ENCODE peak calls at places on chromosome 19, in eight cellular contexts. One of them, this sample, is unnamed.

GRCh38 chr19:50798943-50799851 is 9.0 kb downstream of the ACP4 start:
- DNase-seq in GM23248: no peak
- DNase-seq in PC-3: no peak
- DNase-seq in SK-N-SH: peak; percentile 26
- DNase-seq in PC-9: no peak
- DNase-seq in OCI-LY7: no peak
- DNase-seq in GM23338: no peak
- DNase-seq in hepatocyte: no peak
- DNase-seq in this sample: no peak

GRCh38 chr19:40799558-40800338 is 757 bp downstream of the EGLN2 start:
- DNase-seq in GM23338: peak; percentile 69
- DNase-seq in GM23248: peak; percentile 62
- DNase-seq in OCI-LY7: peak; percentile 64
- DNase-seq in hepatocyte: peak; percentile 66
- DNase-seq in SK-N-SH: peak; percentile 69
- DNase-seq in PC-3: no peak
- DNase-seq in PC-9: peak; percentile 28
- DNase-seq in this sample: no peak

GRCh38 chr19:41320568-41320967 is 10.6 kb downstream of the CCDC97 start:
- DNase-seq in hepatocyte: no peak
- DNase-seq in OCI-LY7: no peak
- DNase-seq in PC-9: no peak
- DNase-seq in SK-N-SH: no peak
- DNase-seq in PC-3: no peak
- DNase-seq in GM23338: no peak
- DNase-seq in GM23248: no peak
- DNase-seq in this sample: no peak

GRCh38 chr19:15452111-15453047 is 2.6 kb upstream of the WIZ start:
- DNase-seq in GM23248: peak; percentile 88
- DNase-seq in hepatocyte: peak; percentile 86
- DNase-seq in SK-N-SH: peak; percentile 98
- DNase-seq in GM23338: peak; percentile 99
- DNase-seq in PC-3: peak; percentile 82
- DNase-seq in PC-9: peak; percentile 87
- DNase-seq in OCI-LY7: peak; percentile 74
- DNase-seq in this sample: no peak

GRCh38 chr19:16394681-16395375 is 70.2 kb downstream of the KLF2 start:
- DNase-seq in OCI-LY7: no peak
- DNase-seq in GM23248: no peak
- DNase-seq in PC-3: no peak
- DNase-seq in PC-9: no peak
- DNase-seq in GM23338: no peak
- DNase-seq in hepatocyte: no peak
- DNase-seq in SK-N-SH: no peak
- DNase-seq in this sample: no peak

GRCh38 chr19:11204943-11205349 is 7.6 kb upstream of the KANK2 start:
- DNase-seq in hepatocyte: no peak
- DNase-seq in OCI-LY7: no peak
- DNase-seq in PC-3: peak; percentile 20
- DNase-seq in PC-9: peak; percentile 29
- DNase-seq in GM23338: no peak
- DNase-seq in SK-N-SH: peak; percentile 60
- DNase-seq in GM23248: no peak
- DNase-seq in this sample: no peak

GRCh38 chr19:37362733-37363132 is 8.2 kb upstream of the ZNF527 start:
- DNase-seq in GM23248: peak; percentile 11
- DNase-seq in hepatocyte: no peak
- DNase-seq in OCI-LY7: peak; percentile 37
- DNase-seq in SK-N-SH: peak; percentile 14
- DNase-seq in PC-3: no peak
- DNase-seq in PC-9: no peak
- DNase-seq in GM23338: peak; percentile 89
- DNase-seq in this sample: peak; percentile 10

GRCh38 chr19:43667524-43668405 is 2.2 kb downstream of the PLAUR start:
- DNase-seq in SK-N-SH: no peak
- DNase-seq in GM23338: peak; percentile 23
- DNase-seq in PC-3: no peak
- DNase-seq in OCI-LY7: no peak
- DNase-seq in GM23248: no peak
- DNase-seq in hepatocyte: no peak
- DNase-seq in PC-9: no peak
- DNase-seq in this sample: no peak

GRCh38 chr19:6402834-6403608 is 10.1 kb upstream of the GTF2F1 start:
- DNase-seq in PC-3: no peak
- DNase-seq in OCI-LY7: no peak
- DNase-seq in PC-9: no peak
- DNase-seq in hepatocyte: peak; percentile 68
- DNase-seq in GM23338: peak; percentile 25
- DNase-seq in GM23248: peak; percentile 69
- DNase-seq in SK-N-SH: no peak
- DNase-seq in this sample: no peak

GRCh38 chr19:18775586-18776287 is 15.4 kb downstream of the COMP start:
- DNase-seq in PC-3: peak; percentile 58
- DNase-seq in GM23248: peak; percentile 81
- DNase-seq in SK-N-SH: no peak
- DNase-seq in hepatocyte: no peak
- DNase-seq in PC-9: no peak
- DNase-seq in GM23338: no peak
- DNase-seq in OCI-LY7: no peak
- DNase-seq in this sample: no peak

GRCh38 chr19:1265611-1266115 is 3.5 kb upstream of the CIRBP start:
- DNase-seq in PC-9: no peak
- DNase-seq in SK-N-SH: no peak
- DNase-seq in GM23338: no peak
- DNase-seq in GM23248: peak; percentile 97
- DNase-seq in hepatocyte: peak; percentile 82
- DNase-seq in PC-3: peak; percentile 52
- DNase-seq in OCI-LY7: no peak
- DNase-seq in this sample: no peak

GRCh38 chr19:55373993-55374757 is 2.5 kb upstream of the TMEM190 start:
- DNase-seq in GM23338: no peak
- DNase-seq in PC-3: no peak
- DNase-seq in OCI-LY7: no peak
- DNase-seq in PC-9: peak; percentile 39
- DNase-seq in hepatocyte: no peak
- DNase-seq in GM23248: peak; percentile 37
- DNase-seq in SK-N-SH: peak; percentile 62
- DNase-seq in this sample: no peak

GRCh38 chr19:1063909-1064660 is 2.9 kb upstream of the ARHGAP45 start:
- DNase-seq in PC-3: peak; percentile 6
- DNase-seq in hepatocyte: no peak
- DNase-seq in SK-N-SH: no peak
- DNase-seq in OCI-LY7: peak; percentile 57
- DNase-seq in GM23248: no peak
- DNase-seq in PC-9: no peak
- DNase-seq in GM23338: peak; percentile 82
- DNase-seq in this sample: no peak

GRCh38 chr19:43532962-43533545 is at the start of gene ZNF575:
- DNase-seq in OCI-LY7: peak; percentile 75
- DNase-seq in PC-9: peak; percentile 95
- DNase-seq in PC-3: peak; percentile 88
- DNase-seq in SK-N-SH: peak; percentile 93
- DNase-seq in GM23248: peak; percentile 92
- DNase-seq in hepatocyte: peak; percentile 95
- DNase-seq in GM23338: peak; percentile 97
- DNase-seq in this sample: peak; percentile 92

GRCh38 chr19:41112728-41113290 is 1.4 kb upstream of the CYP2F1 start:
- DNase-seq in hepatocyte: no peak
- DNase-seq in PC-9: peak; percentile 60
- DNase-seq in OCI-LY7: no peak
- DNase-seq in GM23248: no peak
- DNase-seq in PC-3: no peak
- DNase-seq in SK-N-SH: no peak
- DNase-seq in GM23338: no peak
- DNase-seq in this sample: no peak

GRCh38 chr19:33212024-33212772 is 13.5 kb downstream of the SLC7A10 start:
- DNase-seq in hepatocyte: no peak
- DNase-seq in SK-N-SH: peak; percentile 29
- DNase-seq in GM23248: no peak
- DNase-seq in PC-3: no peak
- DNase-seq in OCI-LY7: no peak
- DNase-seq in PC-9: no peak
- DNase-seq in GM23338: no peak
- DNase-seq in this sample: no peak

GRCh38 chr19:2982556-2982955 is 5.2 kb downstream of the TLE6 start:
- DNase-seq in PC-3: no peak
- DNase-seq in SK-N-SH: no peak
- DNase-seq in PC-9: no peak
- DNase-seq in GM23248: no peak
- DNase-seq in OCI-LY7: no peak
- DNase-seq in GM23338: no peak
- DNase-seq in hepatocyte: no peak
- DNase-seq in this sample: no peak

GRCh38 chr19:40521276-40521675 is 54.5 kb downstream of the SPTBN4 start:
- DNase-seq in GM23248: peak; percentile 38
- DNase-seq in GM23338: no peak
- DNase-seq in PC-3: peak; percentile 23
- DNase-seq in SK-N-SH: no peak
- DNase-seq in PC-9: peak; percentile 42
- DNase-seq in OCI-LY7: peak; percentile 38
- DNase-seq in hepatocyte: no peak
- DNase-seq in this sample: peak; percentile 27

GRCh38 chr19:15869109-15869555 is 28.7 kb downstream of the CYP4F2 start:
- DNase-seq in PC-9: peak; percentile 58
- DNase-seq in GM23338: peak; percentile 46
- DNase-seq in PC-3: peak; percentile 69
- DNase-seq in OCI-LY7: peak; percentile 35
- DNase-seq in GM23248: peak; percentile 52
- DNase-seq in SK-N-SH: peak; percentile 66
- DNase-seq in hepatocyte: no peak
- DNase-seq in this sample: no peak

GRCh38 chr19:30722236-30722635 is 350.1 kb downstream of the ZNF536 start:
- DNase-seq in hepatocyte: no peak
- DNase-seq in GM23248: no peak
- DNase-seq in PC-3: no peak
- DNase-seq in OCI-LY7: no peak
- DNase-seq in GM23338: no peak
- DNase-seq in PC-9: no peak
- DNase-seq in SK-N-SH: peak; percentile 36
- DNase-seq in this sample: no peak
- H3K9me2 ChIP-seq in hepatocyte: no peaks in the 10 kb centered on the region
- H3K9me2 ChIP-seq in GM23248: no peaks in the 10 kb centered on the region
- H3K9me2 ChIP-seq in PC-3: no peaks in the 10 kb centered on the region
- H3K9me2 ChIP-seq in OCI-LY7: no peaks in the 10 kb centered on the region
- H3K9me2 ChIP-seq in GM23338: no peaks in the 10 kb centered on the region
- H3K9me2 ChIP-seq in PC-9: no peaks in the 10 kb centered on the region
- H3K9me2 ChIP-seq in SK-N-SH: no peaks in the 10 kb centered on the region
- H3K9me2 ChIP-seq in this sample: no peaks in the 10 kb centered on the region

GRCh38 chr19:48368942-48369341 is 4.8 kb downstream of the SYNGR4 start:
- DNase-seq in PC-9: no peak
- DNase-seq in PC-3: no peak
- DNase-seq in GM23248: no peak
- DNase-seq in OCI-LY7: no peak
- DNase-seq in hepatocyte: no peak
- DNase-seq in SK-N-SH: no peak
- DNase-seq in GM23338: no peak
- DNase-seq in this sample: no peak

GRCh38 chr19:48371367-48371766 is 7.2 kb downstream of the SYNGR4 start:
- DNase-seq in PC-3: no peak
- DNase-seq in SK-N-SH: no peak
- DNase-seq in GM23248: no peak
- DNase-seq in hepatocyte: no peak
- DNase-seq in GM23338: no peak
- DNase-seq in OCI-LY7: no peak
- DNase-seq in PC-9: no peak
- DNase-seq in this sample: no peak

GRCh38 chr19:48373567-48373966 is 9.4 kb downstream of the SYNGR4 start:
- DNase-seq in GM23248: no peak
- DNase-seq in OCI-LY7: no peak
- DNase-seq in GM23338: no peak
- DNase-seq in hepatocyte: no peak
- DNase-seq in SK-N-SH: no peak
- DNase-seq in PC-9: no peak
- DNase-seq in PC-3: no peak
- DNase-seq in this sample: no peak

GRCh38 chr19:48372904-48373303 is 8.7 kb downstream of the SYNGR4 start:
- DNase-seq in hepatocyte: no peak
- DNase-seq in SK-N-SH: peak; percentile 30
- DNase-seq in OCI-LY7: no peak
- DNase-seq in PC-9: no peak
- DNase-seq in GM23248: peak; percentile 31
- DNase-seq in PC-3: peak; percentile 88
- DNase-seq in GM23338: no peak
- DNase-seq in this sample: no peak

GRCh38 chr19:48370955-48371354 is 6.8 kb downstream of the SYNGR4 start:
- DNase-seq in PC-9: no peak
- DNase-seq in GM23248: no peak
- DNase-seq in GM23338: no peak
- DNase-seq in hepatocyte: no peak
- DNase-seq in SK-N-SH: peak; percentile 80
- DNase-seq in OCI-LY7: no peak
- DNase-seq in PC-3: no peak
- DNase-seq in this sample: no peak
- H3K9me2 ChIP-seq in PC-9: no peaks in the 10 kb centered on the region
- H3K9me2 ChIP-seq in GM23248: no peaks in the 10 kb centered on the region
- H3K9me2 ChIP-seq in GM23338: no peaks in the 10 kb centered on the region
- H3K9me2 ChIP-seq in hepatocyte: no peaks in the 10 kb centered on the region
- H3K9me2 ChIP-seq in SK-N-SH: no peaks in the 10 kb centered on the region
- H3K9me2 ChIP-seq in OCI-LY7: no peaks in the 10 kb centered on the region
- H3K9me2 ChIP-seq in PC-3: no peaks in the 10 kb centered on the region
- H3K9me2 ChIP-seq in this sample: no peaks in the 10 kb centered on the region

DNA sequence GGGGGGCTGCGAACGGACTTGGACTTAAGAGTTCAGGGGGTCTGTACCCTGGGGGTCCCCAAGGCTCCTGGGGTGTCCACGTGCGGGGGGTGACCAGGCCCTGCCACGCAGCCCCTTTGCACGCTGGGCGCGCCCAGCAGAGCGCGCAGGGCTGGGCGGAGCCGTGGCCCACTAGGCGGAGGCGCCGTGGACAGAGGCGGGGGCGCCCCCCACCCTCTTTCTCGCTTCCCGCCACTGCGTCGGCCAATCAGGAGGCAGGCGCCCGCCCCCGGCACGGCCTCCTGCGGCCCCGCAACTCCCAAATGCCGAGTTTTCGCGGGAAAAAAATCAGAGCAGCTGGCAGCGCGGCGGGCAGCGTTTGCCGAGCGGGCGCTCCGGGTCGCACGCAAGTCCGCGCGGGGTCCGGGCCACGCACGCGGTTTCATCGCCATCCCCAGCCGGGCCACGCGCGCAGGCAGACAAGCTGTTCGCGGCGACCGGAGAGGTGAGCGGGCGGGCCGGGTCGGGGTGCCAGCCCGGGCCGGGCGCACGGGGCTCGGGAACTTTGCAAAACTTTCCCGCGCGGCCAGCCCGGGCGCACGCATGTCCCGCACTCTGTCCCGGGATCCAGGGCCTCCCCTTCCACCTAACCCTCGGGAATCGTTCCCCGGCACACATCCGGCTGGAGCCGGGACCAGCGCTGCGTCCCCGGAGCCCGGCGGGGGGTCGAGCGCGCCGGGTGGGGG is at the start of gene UHRF1:
- DNase-seq in GM23338: peak; percentile 44
- DNase-seq in GM23248: peak; percentile 46
- DNase-seq in PC-3: peak; percentile 77
- DNase-seq in SK-N-SH: peak; percentile 93
- DNase-seq in OCI-LY7: peak; percentile 86
- DNase-seq in PC-9: peak; percentile 30
- DNase-seq in hepatocyte: peak; percentile 46
- DNase-seq in this sample: peak; percentile 85
- H3K9me2 ChIP-seq in GM23338: no peaks in the 10 kb centered on the region
- H3K9me2 ChIP-seq in GM23248: no peaks in the 10 kb centered on the region
- H3K9me2 ChIP-seq in PC-3: no peaks in the 10 kb centered on the region
- H3K9me2 ChIP-seq in SK-N-SH: no peaks in the 10 kb centered on the region
- H3K9me2 ChIP-seq in OCI-LY7: no peaks in the 10 kb centered on the region
- H3K9me2 ChIP-seq in PC-9: no peaks in the 10 kb centered on the region
- H3K9me2 ChIP-seq in hepatocyte: no peaks in the 10 kb centered on the region
- H3K9me2 ChIP-seq in this sample: no peaks in the 10 kb centered on the region

GRCh38 chr19:35669974-35670373 is 3.7 kb downstream of the UPK1A start:
- DNase-seq in GM23248: no peak
- DNase-seq in GM23338: no peak
- DNase-seq in OCI-LY7: no peak
- DNase-seq in PC-3: no peak
- DNase-seq in PC-9: no peak
- DNase-seq in SK-N-SH: no peak
- DNase-seq in hepatocyte: no peak
- DNase-seq in this sample: no peak
- H3K9me2 ChIP-seq in GM23248: no peaks in the 10 kb centered on the region
- H3K9me2 ChIP-seq in GM23338: no peaks in the 10 kb centered on the region
- H3K9me2 ChIP-seq in OCI-LY7: no peaks in the 10 kb centered on the region
- H3K9me2 ChIP-seq in PC-3: no peaks in the 10 kb centered on the region
- H3K9me2 ChIP-seq in PC-9: no peaks in the 10 kb centered on the region
- H3K9me2 ChIP-seq in SK-N-SH: no peaks in the 10 kb centered on the region
- H3K9me2 ChIP-seq in hepatocyte: no peaks in the 10 kb centered on the region
- H3K9me2 ChIP-seq in this sample: no peaks in the 10 kb centered on the region